ENCODE peak calls at places on chromosomes 3 and 15, in six cellular contexts. A is endothelial cell of umbilical vein, Z is sigmoid colon, I is neural progenitor cell, U is upper lobe of right lung, N is PC-3. V is an unnamed sample. For H3K9me3, the result is how much of the 10 kb centered on the place peaks cover.

GRCh38 chr3:117398166-117398954 is 688.8 kb downstream of the TUSC7 start:
- DNase-seq in A (no peak), Z (no peak), I (peak), U (no peak), N (no peak), V (no peak)

GRCh38 chr3:64214002-64214696 is 11.1 kb downstream of the PRICKLE2 start:
- DNase-seq in A (peak), Z (peak), I (no peak), U (peak), N (no peak), V (no peak)

GRCh38 chr15:101499863-101500713 is 10.6 kb upstream of the PCSK6 start:
- DNase-seq in A (no peak), Z (peak), I (no peak), U (no peak), N (peak), V (no peak)

GRCh38 chr3:139764069-139764905 is 86.5 kb upstream of the NMNAT3 start:
- DNase-seq in A (no peak), Z (no peak), I (no peak), U (no peak), N (no peak), V (no peak)

GRCh38 chr3:5389057-5389456 is 201.6 kb downstream of the EDEM1 start:
- DNase-seq in A (no peak), Z (no peak), I (no peak), U (no peak), N (peak), V (no peak)

GRCh38 chr3:60363817-60364216 is 887.4 kb downstream of the FHIT start:
- DNase-seq in A (no peak), Z (no peak), I (no peak), U (no peak), N (peak), V (no peak)

GRCh38 chr3:4587061-4587837 is 94.1 kb downstream of the ITPR1 start:
- DNase-seq in A (no peak), Z (no peak), I (no peak), U (no peak), N (no peak), V (no peak)

GRCh38 chr3:178381555-178381954 is 154.7 kb upstream of the KCNMB2 start:
- DNase-seq in A (peak), Z (no peak), I (no peak), U (no peak), N (peak), V (no peak)

GRCh38 chr3:63857311-63857710 is 6.3 kb downstream of the THOC7 start:
- DNase-seq in A (peak), Z (no peak), I (no peak), U (no peak), N (no peak), V (no peak)

GRCh38 chr3:72907131-72907697 is 19.4 kb downstream of the GXYLT2 start:
- DNase-seq in A (no peak), Z (peak), I (no peak), U (no peak), N (no peak), V (no peak)

GRCh38 chr3:177345049-177345972 is 148.0 kb upstream of the TBL1XR1 start:
- DNase-seq in A (peak), Z (peak), I (no peak), U (peak), N (peak), V (peak)

GRCh38 chr3:20190991-20191390 is 5.0 kb upstream of the SGO1 start:
- DNase-seq in A (no peak), Z (no peak), I (peak), U (no peak), N (peak), V (peak)

GRCh38 chr3:121871434-121871833 is 22.8 kb upstream of the SLC15A2 start:
- DNase-seq in A (no peak), Z (no peak), I (no peak), U (no peak), N (no peak), V (no peak)

GRCh38 chr3:183824761-183825379 is 507 bp downstream of the MAP6D1 start:
- DNase-seq in A (peak), Z (no peak), I (peak), U (no peak), N (peak), V (peak)

GRCh38 chr3:73573204-73573603 is 51.5 kb downstream of the PDZRN3 start:
- DNase-seq in A (no peak), Z (no peak), I (no peak), U (no peak), N (no peak), V (no peak)

GRCh38 chr3:115651599-115651998 is 28.3 kb downstream of the GAP43 start:
- DNase-seq in A (no peak), Z (no peak), I (no peak), U (no peak), N (no peak), V (no peak)

GRCh38 chr15:49789436-49789835 is 168.6 kb downstream of the DTWD1 start:
- DNase-seq in A (no peak), Z (no peak), I (no peak), U (no peak), N (no peak), V (no peak)

GRCh38 chr15:71385469-71385868 is 270.2 kb downstream of the THSD4 start:
- DNase-seq in A (no peak), Z (no peak), I (no peak), U (no peak), N (no peak), V (no peak)

GRCh38 chr3:183265713-183266417 is 12.8 kb downstream of the B3GNT5 start:
- DNase-seq in A (peak), Z (no peak), I (peak), U (no peak), N (peak), V (no peak)

GRCh38 chr3:55584716-55585368 is 97.7 kb upstream of the WNT5A start:
- DNase-seq in A (no peak), Z (peak), I (no peak), U (no peak), N (no peak), V (peak)

GRCh38 chr3:9396301-9396631 is 1.1 kb upstream of the SETD5 start:
- DNase-seq in A (peak), Z (peak), I (peak), U (no peak), N (peak), V (peak)

GRCh38 chr15:61906961-61907752 is 153.1 kb downstream of the VPS13C start:
- DNase-seq in A (no peak), Z (no peak), I (no peak), U (no peak), N (peak), V (no peak)

GRCh38 chr15:67396109-67396508 is 124.8 kb upstream of the C15orf61 start:
- DNase-seq in A (no peak), Z (no peak), I (no peak), U (no peak), N (no peak), V (no peak)

GRCh38 chr3:40623567-40623966 is 98.8 kb downstream of the ZNF621 start:
- DNase-seq in A (no peak), Z (no peak), I (no peak), U (no peak), N (peak), V (no peak)

GRCh38 chr3:58404396-58404795 is 29.2 kb downstream of the PDHB start:
- DNase-seq in A (no peak), Z (no peak), I (no peak), U (no peak), N (peak), V (no peak)

GRCh38 chr3:11059090-11059798 is 66.7 kb downstream of the SLC6A1 start:
- DNase-seq in A (peak), Z (peak), I (peak), U (no peak), N (peak), V (peak)

GRCh38 chr15:83570756-83571155 is 83.2 kb upstream of the ADAMTSL3 start:
- DNase-seq in A (no peak), Z (no peak), I (no peak), U (no peak), N (no peak), V (no peak)

GRCh38 chr3:169931747-169932520 is 20.6 kb downstream of the SAMD7 start:
- DNase-seq in A (no peak), Z (no peak), I (no peak), U (no peak), N (peak), V (no peak)

GRCh38 chr15:70875001-70875782 is 17.0 kb downstream of the THAP10 start:
- DNase-seq in A (peak), Z (no peak), I (peak), U (no peak), N (peak), V (no peak)

GRCh38 chr3:114899186-114899931 is 247.7 kb downstream of the ZBTB20 start:
- DNase-seq in A (no peak), Z (no peak), I (peak), U (no peak), N (no peak), V (no peak)

GRCh38 chr3:171458056-171458856 is 1.9 kb downstream of the TNIK start:
- DNase-seq in A (peak), Z (no peak), I (peak), U (no peak), N (no peak), V (no peak)

GRCh38 chr3:171088984-171089754 is 62.6 kb upstream of the SLC2A2 start:
- DNase-seq in A (peak), Z (no peak), I (peak), U (no peak), N (peak), V (no peak)

GRCh38 chr3:17158941-17159682 is 274.4 kb downstream of the PLCL2 start:
- DNase-seq in A (no peak), Z (no peak), I (no peak), U (no peak), N (peak), V (no peak)

GRCh38 chr3:103002447-103002846 is 567.6 kb downstream of the ZPLD1 start:
- DNase-seq in A (no peak), Z (no peak), I (no peak), U (no peak), N (no peak), V (no peak)

GRCh38 chr15:45407786-45408185 is 29.4 kb upstream of the GATM start:
- DNase-seq in A (no peak), Z (no peak), I (no peak), U (no peak), N (no peak), V (no peak)

GRCh38 chr3:133097214-133097613 is 59.0 kb downstream of the TMEM108 start:
- DNase-seq in A (no peak), Z (no peak), I (no peak), U (no peak), N (no peak), V (no peak)

GRCh38 chr3:96863129-96863740 is 48.8 kb downstream of the EPHA6 start:
- DNase-seq in A (peak), Z (peak), I (peak), U (no peak), N (peak), V (peak)

GRCh38 chr3:51379746-51380330 is 5.3 kb upstream of the MANF start:
- DNase-seq in A (no peak), Z (no peak), I (no peak), U (no peak), N (no peak), V (no peak)

GRCh38 chr3:51378075-51378474 is 7.0 kb upstream of the MANF start:
- DNase-seq in A (no peak), Z (no peak), I (no peak), U (no peak), N (no peak), V (no peak)

GRCh38 chr3:51378726-51379125 is 6.4 kb upstream of the MANF start:
- DNase-seq in A (no peak), Z (no peak), I (no peak), U (no peak), N (no peak), V (no peak)

GRCh38 chr3:51380601-51381332 is 4.3 kb upstream of the MANF start:
- DNase-seq in A (no peak), Z (no peak), I (no peak), U (no peak), N (no peak), V (no peak)

GRCh38 chr3:51379301-51379700 is 5.8 kb upstream of the MANF start:
- DNase-seq in A (no peak), Z (no peak), I (no peak), U (no peak), N (no peak), V (no peak)
- TF ChIP-seq CTCF in A (no peak), Z (no peak), I (no peak), U (no peak), N (no peak), V (no peak)

GRCh38 chr3:76138921-76139320 is 353.6 kb upstream of the ZNF717 start:
- DNase-seq in A (no peak), Z (no peak), I (no peak), U (no peak), N (no peak), V (no peak)
- H3K27ac ChIP-seq in A (no peak), Z (no peak), I (no peak), U (no peak), N (no peak), V (no peak)

DNA sequence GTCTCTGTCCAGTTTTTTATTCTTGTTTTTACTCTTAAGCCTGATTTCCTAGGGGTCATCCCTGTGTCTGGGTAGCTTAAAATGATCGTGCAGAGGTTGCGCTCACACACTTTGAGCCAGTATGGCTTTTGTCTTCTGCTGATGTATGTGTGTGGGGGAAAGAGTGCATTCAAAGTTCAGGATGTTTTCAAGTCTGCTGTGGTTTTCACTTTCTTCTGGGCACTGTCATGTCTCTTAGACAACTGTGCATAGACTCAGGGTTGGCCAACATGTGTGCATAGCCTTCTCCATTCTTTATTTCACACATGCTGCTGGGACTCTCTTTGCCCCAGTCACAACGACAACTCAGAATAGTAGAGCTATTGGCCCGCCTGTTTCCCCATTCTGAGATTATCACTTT is 139.1 kb downstream of the WNT7A start:
- DNase-seq in A (no peak), Z (no peak), I (no peak), U (no peak), N (no peak), V (no peak)
- H3K9me3 ChIP-seq in A (under half), Z (under half), I (under half), U (under half), N (under half), V (under half)

DNA sequence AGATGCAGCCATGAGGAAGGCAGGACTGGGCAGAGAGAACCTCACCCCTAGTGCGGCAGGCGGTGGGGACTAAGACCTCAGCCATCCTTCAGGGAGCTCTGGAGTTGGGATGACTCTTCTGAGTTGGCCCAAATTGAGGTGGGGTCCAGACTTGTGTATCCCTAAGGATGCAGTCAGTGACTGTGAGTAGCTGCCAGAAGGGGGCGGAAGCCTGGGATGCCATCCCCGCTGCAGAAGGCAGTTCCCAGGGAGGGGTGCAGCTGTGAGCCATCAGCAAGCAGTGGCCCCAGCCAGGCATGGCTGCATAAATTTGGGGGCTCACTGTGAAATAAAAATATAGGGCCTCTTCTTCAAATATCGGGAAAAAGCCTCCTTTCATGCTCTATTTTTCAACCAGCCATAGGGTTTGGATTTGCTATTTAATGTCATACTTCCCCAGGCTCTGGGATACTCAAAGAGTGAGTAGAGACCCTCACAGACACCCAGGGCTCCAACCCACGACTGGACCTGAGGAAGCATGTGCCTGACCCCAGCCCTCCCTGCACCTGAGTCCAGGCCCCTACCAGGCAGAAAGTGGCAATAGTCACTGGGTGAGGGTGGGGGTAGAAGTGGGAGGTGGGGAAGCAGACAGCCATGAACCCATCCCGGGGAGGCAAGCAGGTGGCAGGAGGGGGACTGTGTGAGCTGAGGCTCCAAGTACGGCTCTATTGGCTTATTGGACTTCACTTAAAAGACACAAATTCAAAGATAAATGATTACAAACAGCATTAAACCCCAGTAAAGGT is 30.5 kb downstream of the GRK7 start:
- DNase-seq in A (no peak), Z (no peak), I (peak), U (no peak), N (no peak), V (no peak)
- TF ChIP-seq CTCF in A (no peak), Z (no peak), I (peak), U (no peak), N (no peak), V (peak)

DNA sequence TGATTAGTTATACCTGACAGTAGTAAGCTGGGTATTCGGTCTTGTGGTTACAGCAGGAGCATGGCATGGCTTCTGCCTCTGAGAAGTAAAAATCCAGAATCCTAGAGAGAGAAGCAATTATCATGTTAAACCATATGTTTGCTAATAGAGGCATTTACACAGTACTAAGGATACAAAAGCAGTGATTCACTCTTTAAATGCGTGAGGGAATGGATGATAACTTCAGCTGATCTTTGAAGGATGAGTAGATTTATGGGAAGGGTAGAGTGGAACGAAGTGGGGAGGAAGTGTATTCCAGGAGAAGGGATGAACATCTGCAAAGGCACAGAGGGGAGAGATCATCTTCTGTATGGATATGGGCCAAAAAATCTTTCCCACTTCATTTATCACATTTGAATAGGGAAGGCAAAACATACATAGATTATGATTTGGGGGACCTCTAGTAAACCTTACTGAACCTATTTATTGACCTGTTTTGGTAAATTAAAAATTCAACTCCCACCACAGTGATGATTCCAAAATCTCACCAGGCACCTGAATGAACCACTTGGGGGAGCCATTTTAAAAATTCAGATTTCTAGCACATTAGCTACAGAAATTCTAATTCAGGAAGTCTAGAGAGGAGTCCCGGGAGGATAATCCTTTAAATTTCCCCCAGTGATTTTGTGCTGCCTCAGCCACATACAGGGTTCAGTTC is 35.1 kb downstream of the IGSF10 start:
- DNase-seq in A (no peak), Z (no peak), I (no peak), U (no peak), N (no peak), V (no peak)
- H3K27ac ChIP-seq in A (no peak), Z (no peak), I (no peak), U (no peak), N (no peak), V (no peak)

DNA sequence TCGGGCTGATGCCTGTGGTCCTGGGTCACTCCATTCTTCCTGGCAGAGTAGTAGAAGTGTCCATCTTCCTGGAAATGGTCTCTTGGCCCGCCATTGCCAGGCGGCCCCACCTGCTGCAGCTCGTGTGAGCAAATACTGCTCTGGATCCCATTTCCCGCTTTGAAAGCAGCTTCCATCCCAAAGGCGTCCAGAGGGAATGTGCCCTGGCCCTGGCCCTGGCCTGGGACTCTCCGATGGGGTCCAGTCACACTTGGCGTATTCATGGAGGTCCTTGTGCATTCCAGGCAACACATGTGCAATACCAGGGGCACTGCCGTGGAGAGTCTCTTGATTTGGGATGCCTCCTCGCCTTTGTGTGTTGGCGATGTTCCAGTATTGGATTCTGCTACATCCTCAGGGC is 111.1 kb downstream of the SNRPN start:
- DNase-seq in A (no peak), Z (peak), I (no peak), U (peak), N (no peak), V (no peak)
- H3K9me3 ChIP-seq in A (half or more), Z (half or more), I (under half), U (half or more), N (half or more), V (half or more)